ENCODE peak calls at places on chromosomes 11 and 22, in eight cellular contexts. One of them, this sample, is unnamed.

GRCh38 chr11:8839957-8840945 is 70.7 kb upstream of the AKIP1 start:
- DNase-seq in central memory CD4-positive, alpha-beta T cell: no peak
- DNase-seq in AML-193: no peak
- DNase-seq in T follicular helper cell: no peak
- DNase-seq in cardiac muscle cell: peak; percentile 69
- DNase-seq in coronary artery: no peak
- DNase-seq in naive thymus-derived CD8-positive, alpha-beta T cell: no peak
- DNase-seq in NCI-H2029: peak; percentile 18
- DNase-seq in this sample: peak; percentile 87

GRCh38 chr11:87290304-87290922 is 252.7 kb downstream of the TMEM135 start:
- DNase-seq in T follicular helper cell: no peak
- DNase-seq in coronary artery: no peak
- DNase-seq in central memory CD4-positive, alpha-beta T cell: peak; percentile 27
- DNase-seq in cardiac muscle cell: peak; percentile 79
- DNase-seq in naive thymus-derived CD8-positive, alpha-beta T cell: no peak
- DNase-seq in AML-193: peak; percentile 62
- DNase-seq in NCI-H2029: peak; percentile 59
- DNase-seq in this sample: peak; percentile 32

GRCh38 chr11:107591446-107592236 is 694 bp downstream of the ELMOD1 start:
- DNase-seq in T follicular helper cell: no peak
- DNase-seq in central memory CD4-positive, alpha-beta T cell: peak; percentile 12
- DNase-seq in coronary artery: no peak
- DNase-seq in naive thymus-derived CD8-positive, alpha-beta T cell: no peak
- DNase-seq in AML-193: no peak
- DNase-seq in NCI-H2029: no peak
- DNase-seq in cardiac muscle cell: peak; percentile 6
- DNase-seq in this sample: peak; percentile 87

GRCh38 chr11:19646921-19647320 is 65.7 kb upstream of the NAV2 start:
- DNase-seq in central memory CD4-positive, alpha-beta T cell: no peak
- DNase-seq in naive thymus-derived CD8-positive, alpha-beta T cell: no peak
- DNase-seq in NCI-H2029: no peak
- DNase-seq in AML-193: no peak
- DNase-seq in T follicular helper cell: no peak
- DNase-seq in cardiac muscle cell: peak; percentile 93
- DNase-seq in coronary artery: no peak
- DNase-seq in this sample: no peak

GRCh38 chr11:66969584-66970205 is 5.4 kb upstream of the C11orf86 start:
- DNase-seq in coronary artery: no peak
- DNase-seq in NCI-H2029: no peak
- DNase-seq in AML-193: no peak
- DNase-seq in naive thymus-derived CD8-positive, alpha-beta T cell: no peak
- DNase-seq in cardiac muscle cell: peak; percentile 92
- DNase-seq in central memory CD4-positive, alpha-beta T cell: no peak
- DNase-seq in T follicular helper cell: no peak
- DNase-seq in this sample: no peak

GRCh38 chr22:44574057-44574456 is 76.0 kb upstream of the RTL6 start:
- DNase-seq in cardiac muscle cell: peak; percentile 76
- DNase-seq in T follicular helper cell: no peak
- DNase-seq in NCI-H2029: peak; percentile 54
- DNase-seq in naive thymus-derived CD8-positive, alpha-beta T cell: no peak
- DNase-seq in coronary artery: no peak
- DNase-seq in AML-193: no peak
- DNase-seq in central memory CD4-positive, alpha-beta T cell: no peak
- DNase-seq in this sample: no peak

GRCh38 chr11:44813401-44813800 is 86.6 kb downstream of the TSPAN18 start:
- DNase-seq in coronary artery: no peak
- DNase-seq in T follicular helper cell: no peak
- DNase-seq in NCI-H2029: peak; percentile 37
- DNase-seq in central memory CD4-positive, alpha-beta T cell: no peak
- DNase-seq in cardiac muscle cell: no peak
- DNase-seq in naive thymus-derived CD8-positive, alpha-beta T cell: no peak
- DNase-seq in AML-193: no peak
- DNase-seq in this sample: no peak

GRCh38 chr11:2537896-2538855 is 93.4 kb downstream of the KCNQ1 start:
- DNase-seq in central memory CD4-positive, alpha-beta T cell: no peak
- DNase-seq in coronary artery: peak; percentile 46
- DNase-seq in cardiac muscle cell: peak; percentile 22
- DNase-seq in NCI-H2029: no peak
- DNase-seq in AML-193: no peak
- DNase-seq in naive thymus-derived CD8-positive, alpha-beta T cell: no peak
- DNase-seq in T follicular helper cell: no peak
- DNase-seq in this sample: no peak

GRCh38 chr11:44795803-44796535 is 69.2 kb downstream of the TSPAN18 start:
- DNase-seq in cardiac muscle cell: no peak
- DNase-seq in coronary artery: no peak
- DNase-seq in T follicular helper cell: no peak
- DNase-seq in AML-193: no peak
- DNase-seq in central memory CD4-positive, alpha-beta T cell: no peak
- DNase-seq in NCI-H2029: no peak
- DNase-seq in naive thymus-derived CD8-positive, alpha-beta T cell: no peak
- DNase-seq in this sample: no peak

GRCh38 chr11:44590769-44591168 is 25.3 kb downstream of the CD82 start:
- DNase-seq in NCI-H2029: no peak
- DNase-seq in T follicular helper cell: no peak
- DNase-seq in central memory CD4-positive, alpha-beta T cell: no peak
- DNase-seq in AML-193: no peak
- DNase-seq in coronary artery: no peak
- DNase-seq in cardiac muscle cell: no peak
- DNase-seq in naive thymus-derived CD8-positive, alpha-beta T cell: no peak
- DNase-seq in this sample: no peak

GRCh38 chr22:38756631-38757463 is 1.0 kb upstream of the SUN2 start:
- DNase-seq in coronary artery: no peak
- DNase-seq in AML-193: peak; percentile 27
- DNase-seq in cardiac muscle cell: no peak
- DNase-seq in NCI-H2029: no peak
- DNase-seq in T follicular helper cell: no peak
- DNase-seq in central memory CD4-positive, alpha-beta T cell: no peak
- DNase-seq in naive thymus-derived CD8-positive, alpha-beta T cell: no peak
- DNase-seq in this sample: no peak

GRCh38 chr22:25645266-25645665 is 80.8 kb downstream of the GRK3 start:
- DNase-seq in T follicular helper cell: no peak
- DNase-seq in coronary artery: no peak
- DNase-seq in naive thymus-derived CD8-positive, alpha-beta T cell: no peak
- DNase-seq in cardiac muscle cell: peak; percentile 45
- DNase-seq in central memory CD4-positive, alpha-beta T cell: no peak
- DNase-seq in AML-193: no peak
- DNase-seq in NCI-H2029: no peak
- DNase-seq in this sample: no peak

GRCh38 chr11:58786693-58787092 is 55.0 kb upstream of the GLYAT start:
- DNase-seq in cardiac muscle cell: no peak
- DNase-seq in coronary artery: no peak
- DNase-seq in naive thymus-derived CD8-positive, alpha-beta T cell: no peak
- DNase-seq in NCI-H2029: no peak
- DNase-seq in central memory CD4-positive, alpha-beta T cell: no peak
- DNase-seq in T follicular helper cell: no peak
- DNase-seq in AML-193: no peak
- DNase-seq in this sample: no peak

GRCh38 chr22:22400099-22400498 is 108.4 kb downstream of the ZNF280B start:
- DNase-seq in T follicular helper cell: no peak
- DNase-seq in NCI-H2029: no peak
- DNase-seq in naive thymus-derived CD8-positive, alpha-beta T cell: no peak
- DNase-seq in AML-193: no peak
- DNase-seq in cardiac muscle cell: no peak
- DNase-seq in central memory CD4-positive, alpha-beta T cell: no peak
- DNase-seq in coronary artery: no peak
- DNase-seq in this sample: no peak

GRCh38 chr11:45563801-45564200 is 101.6 kb downstream of the CHST1 start:
- DNase-seq in coronary artery: no peak
- DNase-seq in central memory CD4-positive, alpha-beta T cell: no peak
- DNase-seq in cardiac muscle cell: peak; percentile 79
- DNase-seq in AML-193: no peak
- DNase-seq in naive thymus-derived CD8-positive, alpha-beta T cell: no peak
- DNase-seq in NCI-H2029: no peak
- DNase-seq in T follicular helper cell: no peak
- DNase-seq in this sample: no peak

GRCh38 chr11:39236916-39237315 is 2222.5 kb downstream of the LRRC4C start:
- DNase-seq in NCI-H2029: no peak
- DNase-seq in AML-193: no peak
- DNase-seq in coronary artery: no peak
- DNase-seq in T follicular helper cell: no peak
- DNase-seq in cardiac muscle cell: no peak
- DNase-seq in central memory CD4-positive, alpha-beta T cell: no peak
- DNase-seq in naive thymus-derived CD8-positive, alpha-beta T cell: no peak
- DNase-seq in this sample: no peak

GRCh38 chr22:43017525-43018290 is 2.8 kb upstream of the PACSIN2 start:
- DNase-seq in AML-193: no peak
- DNase-seq in coronary artery: no peak
- DNase-seq in naive thymus-derived CD8-positive, alpha-beta T cell: no peak
- DNase-seq in NCI-H2029: no peak
- DNase-seq in T follicular helper cell: no peak
- DNase-seq in cardiac muscle cell: no peak
- DNase-seq in central memory CD4-positive, alpha-beta T cell: no peak
- DNase-seq in this sample: no peak

GRCh38 chr11:130478204-130478701 is 29.8 kb downstream of the ADAMTS15 start:
- DNase-seq in T follicular helper cell: no peak
- DNase-seq in coronary artery: peak; percentile 89
- DNase-seq in central memory CD4-positive, alpha-beta T cell: no peak
- DNase-seq in naive thymus-derived CD8-positive, alpha-beta T cell: no peak
- DNase-seq in AML-193: no peak
- DNase-seq in cardiac muscle cell: peak; percentile 95
- DNase-seq in NCI-H2029: no peak
- DNase-seq in this sample: no peak

GRCh38 chr22:22746963-22747933 is 102.8 kb downstream of the GGTLC2 start:
- DNase-seq in T follicular helper cell: no peak
- DNase-seq in naive thymus-derived CD8-positive, alpha-beta T cell: no peak
- DNase-seq in central memory CD4-positive, alpha-beta T cell: no peak
- DNase-seq in coronary artery: no peak
- DNase-seq in cardiac muscle cell: no peak
- DNase-seq in NCI-H2029: no peak
- DNase-seq in AML-193: no peak
- DNase-seq in this sample: peak; percentile 27

GRCh38 chr11:67289226-67289650 is at the start of gene ANKRD13D:
- DNase-seq in cardiac muscle cell: no peak
- DNase-seq in central memory CD4-positive, alpha-beta T cell: no peak
- DNase-seq in naive thymus-derived CD8-positive, alpha-beta T cell: no peak
- DNase-seq in T follicular helper cell: no peak
- DNase-seq in AML-193: no peak
- DNase-seq in coronary artery: no peak
- DNase-seq in NCI-H2029: no peak
- DNase-seq in this sample: no peak

GRCh38 chr22:19710769-19711106 is 3.6 kb upstream of the SEPTIN5 start:
- DNase-seq in AML-193: no peak
- DNase-seq in NCI-H2029: no peak
- DNase-seq in coronary artery: no peak
- DNase-seq in central memory CD4-positive, alpha-beta T cell: no peak
- DNase-seq in naive thymus-derived CD8-positive, alpha-beta T cell: no peak
- DNase-seq in cardiac muscle cell: no peak
- DNase-seq in T follicular helper cell: no peak
- DNase-seq in this sample: no peak

GRCh38 chr22:28297504-28297903 is 378.4 kb upstream of the PITPNB start:
- DNase-seq in central memory CD4-positive, alpha-beta T cell: no peak
- DNase-seq in NCI-H2029: no peak
- DNase-seq in AML-193: no peak
- DNase-seq in cardiac muscle cell: peak; percentile 12
- DNase-seq in naive thymus-derived CD8-positive, alpha-beta T cell: no peak
- DNase-seq in coronary artery: no peak
- DNase-seq in T follicular helper cell: no peak
- DNase-seq in this sample: no peak

This sample was measured in NCI-H526.